ENCODE peak calls at places on chromosomes 1 and 21, in four cellular contexts. One of them, this sample, is unnamed.

GRCh38 chr21:15837603-15838002 is 107.8 kb downstream of the USP25 start:
- DNase-seq in suprapubic skin: no peak
- DNase-seq in tibial nerve: no peak
- DNase-seq in A549: no peak
- DNase-seq in this sample: no peak

GRCh38 chr1:154999651-155000474 is 2.7 kb upstream of the ZBTB7B start:
- DNase-seq in suprapubic skin: no peak
- DNase-seq in tibial nerve: no peak
- DNase-seq in A549: peak
- DNase-seq in this sample: no peak

GRCh38 chr1:214416417-214417212 is 134.8 kb downstream of the PTPN14 start:
- DNase-seq in suprapubic skin: no peak
- DNase-seq in tibial nerve: no peak
- DNase-seq in A549: no peak
- DNase-seq in this sample: no peak

GRCh38 chr1:109935451-109935900 is 24.8 kb downstream of the CSF1 start:
- DNase-seq in suprapubic skin: no peak
- DNase-seq in tibial nerve: no peak
- DNase-seq in A549: no peak
- DNase-seq in this sample: no peak

GRCh38 chr1:205748398-205749093 is 1.4 kb downstream of the NUCKS1 start:
- DNase-seq in suprapubic skin: no peak
- DNase-seq in tibial nerve: no peak
- DNase-seq in A549: peak
- DNase-seq in this sample: no peak

GRCh38 chr21:45910548-45911221 is 70.9 kb upstream of the COL6A1 start:
- DNase-seq in suprapubic skin: no peak
- DNase-seq in tibial nerve: no peak
- DNase-seq in A549: no peak
- DNase-seq in this sample: peak

GRCh38 chr1:154342836-154343472 is 17.6 kb downstream of the ATP8B2 start:
- DNase-seq in suprapubic skin: no peak
- DNase-seq in tibial nerve: no peak
- DNase-seq in A549: no peak
- DNase-seq in this sample: no peak

GRCh38 chr1:169308313-169309039 is 59.1 kb downstream of the NME7 start:
- DNase-seq in suprapubic skin: no peak
- DNase-seq in tibial nerve: no peak
- DNase-seq in A549: no peak
- DNase-seq in this sample: no peak

GRCh38 chr1:61056674-61057439 is 25.5 kb upstream of the NFIA start:
- DNase-seq in suprapubic skin: peak
- DNase-seq in tibial nerve: peak
- DNase-seq in A549: peak
- DNase-seq in this sample: peak

GRCh38 chr1:204493882-204494280 is 724 bp downstream of the PIK3C2B start:
- DNase-seq in suprapubic skin: no peak
- DNase-seq in tibial nerve: no peak
- DNase-seq in A549: peak
- DNase-seq in this sample: peak

GRCh38 chr21:33981341-33982101 is 65.9 kb upstream of the ATP5PO start:
- DNase-seq in suprapubic skin: no peak
- DNase-seq in tibial nerve: no peak
- DNase-seq in A549: no peak
- DNase-seq in this sample: no peak

GRCh38 chr1:109653286-109653685 is 2.6 kb upstream of the GSTM4 start:
- DNase-seq in suprapubic skin: no peak
- DNase-seq in tibial nerve: no peak
- DNase-seq in A549: no peak
- DNase-seq in this sample: no peak

GRCh38 chr1:182366596-182366995 is 25.0 kb downstream of the GLUL start:
- DNase-seq in suprapubic skin: no peak
- DNase-seq in tibial nerve: no peak
- DNase-seq in A549: no peak
- DNase-seq in this sample: no peak

GRCh38 chr1:232457607-232458006 is 172.3 kb downstream of the SIPA1L2 start:
- DNase-seq in suprapubic skin: no peak
- DNase-seq in tibial nerve: no peak
- DNase-seq in A549: no peak
- DNase-seq in this sample: no peak

GRCh38 chr1:24166988-24167387 is 20.1 kb downstream of the IFNLR1 start:
- DNase-seq in suprapubic skin: no peak
- DNase-seq in tibial nerve: no peak
- DNase-seq in A549: no peak
- DNase-seq in this sample: peak

GRCh38 chr21:39071623-39072214 is 111.5 kb downstream of the PSMG1 start:
- DNase-seq in suprapubic skin: no peak
- DNase-seq in tibial nerve: no peak
- DNase-seq in A549: no peak
- DNase-seq in this sample: no peak

GRCh38 chr21:33125981-33126380 is 56.0 kb downstream of the OLIG1 start:
- DNase-seq in suprapubic skin: no peak
- DNase-seq in tibial nerve: no peak
- DNase-seq in A549: no peak
- DNase-seq in this sample: no peak

GRCh38 chr1:31939484-31940329 is 1.5 kb upstream of the PTP4A2 start:
- DNase-seq in suprapubic skin: no peak
- DNase-seq in tibial nerve: no peak
- DNase-seq in A549: peak
- DNase-seq in this sample: no peak

GRCh38 chr1:68213843-68214242 is 18.5 kb downstream of the WLS start:
- DNase-seq in suprapubic skin: peak
- DNase-seq in tibial nerve: peak
- DNase-seq in A549: no peak
- DNase-seq in this sample: peak

GRCh38 chr1:156657161-156657970 is 15.4 kb downstream of the BCAN start:
- DNase-seq in suprapubic skin: peak
- DNase-seq in tibial nerve: peak
- DNase-seq in A549: peak
- DNase-seq in this sample: peak

GRCh38 chr1:200767326-200767725 is 28.6 kb downstream of the CAMSAP2 start:
- DNase-seq in suprapubic skin: no peak
- DNase-seq in tibial nerve: no peak
- DNase-seq in A549: no peak
- DNase-seq in this sample: no peak

GRCh38 chr21:41786521-41786987 is 19.7 kb upstream of the RIPK4 start:
- DNase-seq in suprapubic skin: peak
- DNase-seq in tibial nerve: no peak
- DNase-seq in A549: peak
- DNase-seq in this sample: no peak

GRCh38 chr1:42756956-42757891 is 9.6 kb downstream of the P3H1 start:
- DNase-seq in suprapubic skin: peak
- DNase-seq in tibial nerve: no peak
- DNase-seq in A549: peak
- DNase-seq in this sample: no peak

GRCh38 chr1:66981679-66982078 is 56.9 kb downstream of the MIER1 start:
- DNase-seq in suprapubic skin: no peak
- DNase-seq in tibial nerve: no peak
- DNase-seq in A549: peak
- DNase-seq in this sample: peak

DNA sequence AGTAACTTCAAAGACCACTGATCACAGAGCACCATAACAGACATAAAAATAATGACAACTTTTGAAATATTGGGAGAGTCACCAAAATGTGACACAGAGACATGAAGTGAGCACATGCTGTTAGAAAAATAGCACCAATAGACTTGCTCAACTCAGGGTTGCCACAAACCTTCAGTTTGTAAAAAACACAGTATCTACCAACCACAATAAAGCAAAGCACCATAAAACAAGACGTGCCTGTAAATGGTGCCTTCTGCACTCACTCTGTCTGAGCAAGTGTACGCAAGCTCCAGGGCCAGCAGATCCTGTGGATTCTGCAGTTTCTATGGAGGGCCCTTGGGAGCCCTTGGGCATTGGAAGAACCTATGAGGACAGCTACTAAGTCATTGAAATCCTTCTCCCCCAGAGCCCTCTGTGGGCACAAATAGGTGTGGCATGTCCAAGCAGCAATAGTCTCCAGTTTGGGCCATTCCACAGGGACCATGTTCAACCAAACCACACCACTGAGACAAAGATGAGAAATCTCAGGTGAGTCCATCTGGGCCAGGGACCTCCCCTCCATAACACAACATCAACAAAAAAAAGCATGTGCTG is 116.9 kb upstream of the RAB4A start:
- DNase-seq in suprapubic skin: no peak
- DNase-seq in tibial nerve: no peak
- DNase-seq in A549: no peak
- DNase-seq in this sample: no peak
- TF ChIP-seq CTCF in suprapubic skin: no peak
- TF ChIP-seq CTCF in tibial nerve: no peak
- TF ChIP-seq CTCF in A549: no peak
- TF ChIP-seq CTCF in this sample: no peak

DNA sequence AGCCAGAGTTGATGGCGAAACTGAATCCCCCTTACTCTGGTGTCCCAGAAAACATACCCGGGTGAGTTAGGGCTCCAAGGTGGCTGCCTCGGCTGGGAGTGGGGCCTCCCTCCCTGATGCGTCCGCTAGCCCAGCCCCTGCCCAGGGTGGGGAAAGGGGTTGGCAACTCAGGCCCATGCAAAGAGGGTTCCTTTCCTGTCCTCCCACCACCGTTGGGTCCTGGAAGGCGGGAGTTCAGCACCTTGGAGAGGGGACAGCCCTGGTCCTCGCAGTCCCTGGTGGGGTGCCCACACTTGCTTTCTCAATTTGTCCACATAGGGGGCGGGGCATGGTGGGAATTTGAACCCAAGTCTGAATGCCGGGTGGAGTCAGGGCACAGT is 6.1 kb downstream of the SRM start:
- DNase-seq in suprapubic skin: no peak
- DNase-seq in tibial nerve: no peak
- DNase-seq in A549: no peak
- DNase-seq in this sample: no peak
- TF ChIP-seq POLR2A in suprapubic skin: no peak
- TF ChIP-seq POLR2A in tibial nerve: no peak
- TF ChIP-seq POLR2A in A549: no peak
- TF ChIP-seq POLR2A in this sample: no peak

GRCh38 chr21:40371329-40371728 is 475.6 kb downstream of the DSCAM start:
- DNase-seq in suprapubic skin: no peak
- DNase-seq in tibial nerve: no peak
- DNase-seq in A549: no peak
- DNase-seq in this sample: no peak

GRCh38 chr21:40373760-40374159 is 473.2 kb downstream of the DSCAM start:
- DNase-seq in suprapubic skin: no peak
- DNase-seq in tibial nerve: no peak
- DNase-seq in A549: no peak
- DNase-seq in this sample: no peak

GRCh38 chr21:40381111-40381510 is 465.8 kb downstream of the DSCAM start:
- DNase-seq in suprapubic skin: no peak
- DNase-seq in tibial nerve: no peak
- DNase-seq in A549: no peak
- DNase-seq in this sample: no peak

GRCh38 chr21:40377135-40377534 is 469.8 kb downstream of the DSCAM start:
- DNase-seq in suprapubic skin: no peak
- DNase-seq in tibial nerve: no peak
- DNase-seq in A549: no peak
- DNase-seq in this sample: no peak
- TF ChIP-seq EP300 in suprapubic skin: no peak
- TF ChIP-seq EP300 in tibial nerve: no peak
- TF ChIP-seq EP300 in A549: no peak
- TF ChIP-seq EP300 in this sample: no peak

DNA sequence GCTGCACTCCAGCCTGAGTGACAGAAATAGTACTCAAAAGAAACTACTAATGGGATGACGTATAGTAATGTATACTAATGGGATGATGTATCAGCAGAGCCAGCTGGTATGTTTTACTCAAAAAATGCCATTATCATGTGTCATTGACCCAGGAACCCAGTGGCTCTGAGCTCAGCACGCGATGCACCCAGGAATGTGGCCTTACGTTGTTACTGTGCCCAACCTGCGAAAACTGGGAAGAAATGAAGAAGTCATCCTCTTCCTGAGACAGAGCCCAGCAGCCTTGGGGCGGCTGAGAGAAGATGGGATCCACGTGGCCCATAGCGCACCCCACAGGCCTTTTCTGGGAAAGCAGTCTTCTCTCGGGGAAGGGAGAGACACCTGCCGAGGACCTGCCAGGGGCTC is 8.8 kb downstream of the UBE2J2 start:
- DNase-seq in suprapubic skin: no peak
- DNase-seq in tibial nerve: no peak
- DNase-seq in A549: no peak
- DNase-seq in this sample: no peak
- TF ChIP-seq CTCF in suprapubic skin: no peak
- TF ChIP-seq CTCF in tibial nerve: no peak
- TF ChIP-seq CTCF in A549: no peak
- TF ChIP-seq CTCF in this sample: no peak

GRCh38 chr1:233788687-233789086 is 115.8 kb upstream of the SLC35F3 start:
- DNase-seq in suprapubic skin: no peak
- DNase-seq in tibial nerve: no peak
- DNase-seq in A549: no peak
- DNase-seq in this sample: no peak
- TF ChIP-seq POLR2A in suprapubic skin: no peak
- TF ChIP-seq POLR2A in tibial nerve: no peak
- TF ChIP-seq POLR2A in A549: no peak
- TF ChIP-seq POLR2A in this sample: no peak

DNA sequence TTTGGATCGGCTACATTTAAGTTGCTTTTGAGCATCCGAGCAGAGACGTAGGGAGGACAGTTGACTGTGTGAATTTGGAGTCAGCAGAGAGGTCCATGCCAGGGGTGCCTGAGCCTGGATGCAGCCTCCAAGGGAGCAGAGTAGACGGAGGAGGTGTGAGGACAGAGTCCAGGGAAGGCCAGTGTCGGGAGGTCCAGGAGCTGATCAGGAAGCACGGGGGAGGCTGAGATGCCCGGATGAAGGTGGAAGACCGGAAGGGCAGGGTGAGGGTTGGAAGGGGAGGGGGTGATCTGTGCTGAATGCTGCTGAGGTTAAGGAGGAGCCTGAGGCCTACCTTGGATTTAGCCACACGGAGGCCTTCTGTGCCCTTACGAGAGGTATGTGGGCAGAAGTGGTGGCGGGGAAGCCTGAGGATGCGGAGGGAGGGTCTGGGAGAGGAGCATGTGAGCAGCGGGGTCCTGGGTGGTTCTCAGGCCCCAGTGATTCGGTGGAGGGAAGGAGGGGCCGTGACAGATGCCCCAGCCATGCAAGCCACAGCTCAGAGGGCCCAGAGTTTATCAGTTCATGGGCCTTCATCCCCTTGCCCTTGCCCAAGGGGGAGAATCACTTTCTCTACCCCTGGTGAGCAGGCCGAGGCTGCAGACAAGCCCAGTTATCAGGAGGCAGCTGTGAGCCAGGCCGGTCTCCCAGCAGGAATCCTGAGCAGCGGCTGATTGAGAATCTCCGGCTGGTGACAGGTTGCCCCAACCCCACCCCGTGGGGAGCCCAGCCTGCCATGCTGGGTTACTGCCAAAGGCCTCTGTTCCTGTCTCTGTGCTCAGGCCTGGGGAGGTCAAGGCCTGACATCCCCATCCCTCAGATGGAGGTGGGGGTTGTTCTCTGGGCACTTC is 53.9 kb upstream of the ACTL8 start:
- DNase-seq in suprapubic skin: no peak
- DNase-seq in tibial nerve: no peak
- DNase-seq in A549: no peak
- DNase-seq in this sample: no peak
- TF ChIP-seq EP300 in suprapubic skin: no peak
- TF ChIP-seq EP300 in tibial nerve: no peak
- TF ChIP-seq EP300 in A549: no peak
- TF ChIP-seq EP300 in this sample: no peak